ENCODE peak calls at places on chromosomes 12 and 14, in six cellular contexts. H is CD8-positive, alpha-beta memory T cell; R is prostate gland; W is cardiac fibroblast; X is fibroblast of pulmonary artery; Z is CD4-positive, alpha-beta memory T cell. B is an unnamed sample.

GRCh38 chr12:47343684-47344567 is 264.2 kb upstream of the AMIGO2 start:
- DNase-seq in Z (no peak), X (peak), R (no peak), W (no peak), H (no peak), B (no peak)

GRCh38 chr12:51357374-51358047 is 11.0 kb upstream of the CELA1 start:
- DNase-seq in X (no peak), W (no peak), R (no peak), Z (no peak), H (no peak), B (no peak)

GRCh38 chr14:72665259-72665658 is 228.6 kb downstream of the DPF3 start:
- DNase-seq in W (peak), R (no peak), Z (no peak), H (no peak), X (peak), B (peak)

GRCh38 chr12:89243786-89244185 is 108.5 kb downstream of the DUSP6 start:
- DNase-seq in R (no peak), W (no peak), X (no peak), Z (no peak), H (no peak), B (no peak)

GRCh38 chr12:110998165-110998564 is 77.8 kb upstream of the MYL2 start:
- DNase-seq in H (no peak), W (no peak), X (no peak), Z (no peak), R (no peak), B (no peak)

GRCh38 chr12:113248046-113248825 is 27.0 kb downstream of the TPCN1 start:
- DNase-seq in W (no peak), H (no peak), Z (no peak), X (no peak), R (no peak), B (no peak)

GRCh38 chr14:102319351-102320032 is at the start of gene ZNF839:
- DNase-seq in H (peak), Z (peak), X (peak), R (peak), W (peak), B (peak)

GRCh38 chr12:127270193-127270592 is 996.8 kb upstream of the TMEM132C start:
- DNase-seq in H (no peak), W (peak), Z (no peak), R (no peak), X (peak), B (peak)

GRCh38 chr12:132544173-132544468 is 54.2 kb downstream of the FBRSL1 start:
- DNase-seq in X (no peak), R (no peak), W (no peak), H (no peak), Z (no peak), B (no peak)

GRCh38 chr12:115049617-115050016 is 365.6 kb upstream of the TBX3 start:
- DNase-seq in W (peak), H (no peak), Z (no peak), R (no peak), X (peak), B (peak)

GRCh38 chr12:57491393-57492280 is 3.8 kb downstream of the MARS1 start:
- DNase-seq in X (no peak), Z (no peak), H (no peak), R (peak), W (no peak), B (no peak)

GRCh38 chr12:28065889-28066630 is 93.5 kb upstream of the PTHLH start:
- DNase-seq in W (peak), Z (no peak), X (peak), H (no peak), R (no peak), B (no peak)

GRCh38 chr12:120356567-120357030 is 12.4 kb downstream of the MSI1 start:
- DNase-seq in X (peak), Z (peak), R (peak), W (peak), H (peak), B (peak)

GRCh38 chr14:81402123-81402495 is 2.0 kb upstream of the STON2 start:
- DNase-seq in W (peak), R (no peak), X (peak), Z (no peak), H (no peak), B (peak)

GRCh38 chr12:81668475-81668874 is 90.7 kb downstream of the PPFIA2 start:
- DNase-seq in Z (no peak), X (peak), H (no peak), W (peak), R (no peak), B (peak)

GRCh38 chr12:122061253-122061652 is 17.3 kb upstream of the MLXIP start:
- DNase-seq in R (no peak), H (no peak), X (no peak), Z (no peak), W (no peak), B (no peak)

GRCh38 chr12:119444462-119445044 is 110.0 kb downstream of the CCDC60 start:
- DNase-seq in Z (peak), W (peak), X (peak), R (peak), H (no peak), B (peak)

GRCh38 chr12:115636546-115636945 is 640.9 kb downstream of the MED13L start:
- DNase-seq in W (no peak), R (no peak), Z (no peak), X (no peak), H (no peak), B (no peak)

GRCh38 chr12:68771223-68771925 is 25.4 kb downstream of the SLC35E3 start:
- DNase-seq in X (no peak), H (no peak), R (no peak), W (no peak), Z (no peak), B (no peak)

GRCh38 chr12:68775121-68775520 is 29.1 kb downstream of the SLC35E3 start:
- DNase-seq in W (no peak), R (no peak), X (no peak), Z (no peak), H (no peak), B (no peak)

GRCh38 chr12:68773582-68773981 is 27.6 kb downstream of the SLC35E3 start:
- DNase-seq in R (no peak), H (no peak), X (no peak), Z (no peak), W (no peak), B (no peak)

GRCh38 chr12:68769941-68770340 is 24.0 kb downstream of the SLC35E3 start:
- DNase-seq in R (no peak), H (no peak), Z (no peak), W (no peak), X (no peak), B (no peak)

GRCh38 chr12:68772714-68773113 is 26.7 kb downstream of the SLC35E3 start:
- DNase-seq in X (no peak), R (no peak), W (no peak), H (no peak), Z (no peak), B (no peak)
- H3K4me3 ChIP-seq in X (no peak), R (no peak), W (no peak), H (no peak), Z (no peak), B (no peak)

DNA sequence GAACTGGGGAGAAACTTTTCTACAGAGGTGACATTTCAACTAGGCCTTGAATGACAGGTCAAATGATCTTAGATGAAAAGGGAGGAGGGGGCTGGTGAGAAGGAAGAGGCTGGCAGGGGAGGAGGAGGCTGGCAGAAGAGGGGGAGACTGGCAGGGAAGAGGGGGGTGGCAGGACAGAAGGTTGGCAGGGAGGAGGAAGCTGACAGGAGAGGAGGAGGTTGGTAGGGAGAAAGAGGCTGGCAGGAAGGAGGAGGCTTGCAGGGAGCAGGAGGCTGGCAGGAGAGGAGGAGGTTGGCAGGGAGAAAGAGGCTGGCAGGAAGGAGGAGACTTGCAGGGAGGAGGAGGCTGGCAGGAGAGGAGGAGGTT is 63.4 kb upstream of the PPP4R3A start:
- DNase-seq in X (no peak), Z (no peak), H (no peak), W (no peak), R (no peak), B (no peak)
- H3K4me3 ChIP-seq in X (no peak), Z (no peak), H (peak), W (no peak), R (peak), B (peak)

DNA sequence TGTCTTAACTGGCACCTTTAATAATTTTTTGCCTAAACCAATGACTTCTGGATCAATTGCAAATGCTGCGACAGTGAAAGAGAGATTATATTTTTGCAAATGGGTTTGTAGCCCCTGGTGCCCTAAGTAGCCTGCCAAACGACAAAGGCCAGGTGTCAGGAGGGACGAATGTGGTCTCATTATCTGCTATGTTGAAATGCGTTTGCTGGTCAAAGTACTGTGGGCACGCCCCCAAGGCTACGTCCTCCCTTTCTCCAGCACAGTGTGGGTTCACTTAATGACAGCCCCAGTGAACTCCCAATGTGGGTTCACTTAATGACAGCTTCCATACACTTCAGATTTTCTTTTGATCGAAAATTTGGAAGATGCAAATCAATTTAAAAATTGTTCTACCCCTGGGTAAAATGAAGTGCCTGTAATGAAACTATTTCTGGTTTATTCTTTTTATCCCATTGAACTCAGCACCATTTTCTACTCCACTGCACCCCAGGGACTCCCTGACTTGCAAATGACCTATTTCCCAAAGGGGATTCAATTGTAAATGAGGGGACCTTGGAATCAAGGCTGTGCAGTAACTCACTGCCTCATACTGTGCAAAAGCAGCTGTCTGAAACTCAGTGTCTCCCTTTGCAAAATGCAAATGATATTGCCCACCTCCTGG is 1.4 kb downstream of the SERPINA11 start:
- DNase-seq in Z (no peak), X (no peak), W (no peak), R (no peak), H (no peak), B (no peak)
- H3K4me3 ChIP-seq in Z (no peak), X (no peak), W (no peak), R (no peak), H (no peak), B (no peak)

DNA sequence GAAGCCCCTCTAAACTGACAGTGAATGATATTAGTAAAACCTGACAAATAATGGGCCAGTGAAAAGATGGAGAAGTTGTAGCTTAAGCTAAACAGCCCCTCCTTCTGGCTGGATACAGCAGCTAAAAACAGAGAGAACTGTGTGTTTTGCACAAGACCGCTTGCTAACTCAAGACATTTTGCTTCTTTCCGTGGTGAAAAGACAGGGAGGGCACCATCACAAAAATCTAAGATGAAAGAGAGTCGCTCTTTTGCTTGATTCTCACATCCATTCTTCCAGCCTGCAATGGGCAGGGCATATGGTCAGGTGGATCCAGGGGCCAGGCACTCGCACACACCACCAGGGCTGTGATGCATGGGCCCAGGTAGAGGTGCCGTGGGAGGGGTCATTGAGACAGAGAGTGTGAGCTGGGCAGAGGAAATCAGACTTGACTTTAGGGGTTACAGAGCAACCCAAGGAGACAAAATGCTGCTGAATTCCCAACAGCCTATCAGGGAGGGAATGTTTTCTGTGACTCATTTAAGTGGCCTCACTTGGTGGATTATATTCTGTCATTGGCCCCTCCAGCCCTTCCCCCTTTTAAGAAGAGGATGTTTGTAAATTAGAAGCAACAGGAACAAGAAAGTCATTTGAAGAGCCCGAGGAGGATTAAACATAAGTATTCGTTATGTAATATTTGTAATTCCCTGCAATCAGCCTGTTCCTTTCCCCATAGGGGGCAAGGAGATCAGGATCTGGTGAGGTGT is 12.2 kb downstream of the EMP1 start:
- DNase-seq in R (no peak), X (peak), Z (no peak), W (peak), H (no peak), B (peak)
- H3K4me3 ChIP-seq in R (no peak), X (no peak), Z (no peak), W (no peak), H (no peak), B (peak)

GRCh38 chr14:77139540-77140342 is 1.9 kb downstream of the ZDHHC22 start:
- DNase-seq in R (no peak), X (peak), W (no peak), Z (no peak), H (peak), B (peak)
- H3K4me3 ChIP-seq in R (no peak), X (no peak), W (no peak), Z (no peak), H (no peak), B (no peak)

GRCh38 chr14:61713724-61714437 is 18.6 kb downstream of the HIF1A start:
- DNase-seq in X (no peak), W (no peak), Z (no peak), R (no peak), H (no peak), B (no peak)
- H3K4me3 ChIP-seq in X (peak), W (peak), Z (no peak), R (no peak), H (no peak), B (peak)

GRCh38 chr12:108727868-108728735 is 3.2 kb downstream of the CORO1C start:
- DNase-seq in H (no peak), R (no peak), W (no peak), X (no peak), Z (no peak), B (no peak)
- H3K4me3 ChIP-seq in H (no peak), R (no peak), W (peak), X (peak), Z (no peak), B (peak)

GRCh38 chr14:92515510-92516343 is 2.1 kb downstream of the RIN3 start:
- DNase-seq in W (no peak), X (no peak), Z (no peak), H (no peak), R (no peak), B (no peak)
- H3K4me3 ChIP-seq in W (no peak), X (no peak), Z (no peak), H (no peak), R (no peak), B (peak)